ENCODE peak calls at places on chromosomes 13 and 19, in nine cellular contexts. A is activated T-cell treated with anti-CD3 and anti-CD28 coated beads, Interleukin-2, amount 50 U/mL, for 72 hours; Z is G401; Q is progenitor cell of endocrine pancreas; C is LHCN-M2; N is stimulated activated naive CD8-positive, alpha-beta T cell treated with anti-CD3 and anti-CD28 coated beads, Interleukin-15, amount 100 ng/mL, for 72 hours; Y is A549; T is ovary; B is HS-5. P is an unnamed sample.
A peak's percentile ranks its signal among the peaks of the same experiment; 100 is the strongest.

GRCh38 chr19:49987159-49987698 is 26.3 kb upstream of the SIGLEC11 start:
- DNase-seq in T (peak; percentile 95), N (peak; percentile 77), Z (peak; percentile 47), Q (peak; percentile 94), Y (peak; percentile 58), C (peak; percentile 89), A (peak; percentile 86), B (peak; percentile 42), P (peak; percentile 65)

GRCh38 chr13:110965038-110965754 is 50.3 kb upstream of the ANKRD10 start:
- DNase-seq in C (peak; percentile 89), Y (peak; percentile 28), T (no peak), N (peak; percentile 44), Q (no peak), A (peak; percentile 62), B (peak; percentile 47), Z (peak; percentile 29), P (peak; percentile 64)

GRCh38 chr19:19105365-19106060 is 32.8 kb downstream of the TMEM161A start:
- DNase-seq in T (peak; percentile 90), Y (peak; percentile 48), Z (no peak), N (no peak), Q (peak; percentile 42), A (peak; percentile 4), B (no peak), C (no peak), P (no peak)

GRCh38 chr13:94813920-94814500 is 101.7 kb upstream of the SOX21 start:
- DNase-seq in Z (no peak), Y (no peak), N (no peak), A (no peak), T (no peak), C (no peak), Q (no peak), B (no peak), P (no peak)

GRCh38 chr19:13091400-13092161 is 11.1 kb downstream of the LYL1 start:
- DNase-seq in B (no peak), C (no peak), Z (no peak), T (peak; percentile 82), N (no peak), A (no peak), Y (no peak), Q (no peak), P (no peak)

GRCh38 chr13:23087884-23088283 is 92.9 kb upstream of the SGCG start:
- DNase-seq in T (no peak), B (no peak), N (peak; percentile 5), Z (no peak), Q (no peak), A (no peak), Y (peak; percentile 13), C (peak; percentile 33), P (no peak)

GRCh38 chr13:78430166-78430791 is 173.1 kb downstream of the POU4F1 start:
- DNase-seq in A (no peak), C (no peak), Q (no peak), Y (no peak), B (no peak), N (no peak), Z (no peak), T (no peak), P (no peak)

GRCh38 chr19:11587302-11587972 is 9.8 kb upstream of the ZNF627 start:
- DNase-seq in C (peak; percentile 62), Q (peak; percentile 70), A (peak; percentile 80), Z (peak; percentile 82), Y (peak; percentile 48), B (peak; percentile 47), T (peak; percentile 87), N (peak; percentile 78), P (peak; percentile 57)

GRCh38 chr13:110627351-110627750 is 12.0 kb downstream of the NAXD start:
- DNase-seq in B (no peak), T (no peak), Q (no peak), Y (no peak), N (no peak), C (no peak), Z (no peak), A (no peak), P (no peak)

GRCh38 chr13:100245099-100245498 is 156.2 kb downstream of the PCCA start:
- DNase-seq in A (no peak), C (no peak), N (no peak), B (no peak), Y (no peak), Z (no peak), Q (no peak), T (no peak), P (no peak)

GRCh38 chr19:12939292-12939606 is 840 bp downstream of the CALR start:
- DNase-seq in B (no peak), A (peak; percentile 42), Y (no peak), T (peak; percentile 54), Q (no peak), C (peak; percentile 43), N (no peak), Z (no peak), P (peak; percentile 50)

GRCh38 chr13:48761256-48761655 is 107.5 kb downstream of the CYSLTR2 start:
- DNase-seq in Q (no peak), T (no peak), Z (no peak), B (no peak), A (no peak), Y (no peak), N (no peak), C (no peak), P (no peak)

GRCh38 chr13:24323036-24323738 is 13.8 kb downstream of the C1QTNF9 start:
- DNase-seq in B (no peak), Q (no peak), C (no peak), A (no peak), T (no peak), N (no peak), Y (no peak), Z (no peak), P (no peak)

GRCh38 chr19:1097810-1098176 is 2.6 kb upstream of the POLR2E start:
- DNase-seq in C (no peak), T (no peak), B (no peak), Z (no peak), Q (no peak), N (no peak), Y (no peak), A (no peak), P (no peak)

GRCh38 chr13:114072421-114072820 is 60.0 kb downstream of the RASA3 start:
- DNase-seq in T (no peak), B (no peak), Z (no peak), A (no peak), Q (no peak), N (no peak), C (no peak), Y (no peak), P (no peak)

GRCh38 chr13:108597943-108598342 is 31.5 kb upstream of the MYO16 start:
- DNase-seq in Q (no peak), N (no peak), T (no peak), C (no peak), A (no peak), Y (no peak), B (no peak), Z (no peak), P (no peak)

GRCh38 chr19:33300016-33300981 is 2.0 kb downstream of the CEBPA start:
- DNase-seq in Q (no peak), B (no peak), C (no peak), A (no peak), Z (no peak), Y (no peak), N (no peak), T (no peak), P (no peak)